ENCODE peak calls at places on chromosomes 13 and 19, in seven cellular contexts. J is kidney epithelial cell, T is upper lobe of left lung, F is IMR-90, A is pancreas, Q is tibial nerve, E is osteoblast. L is an unnamed sample.

GRCh38 chr13:48559638-48560320 is 26.9 kb upstream of the RCBTB2 start:
- DNase-seq in J (no peak), T (no peak), F (peak), A (no peak), Q (no peak), E (peak), L (no peak)

GRCh38 chr13:31930901-31931522 is 100.6 kb upstream of the FRY start:
- DNase-seq in J (no peak), T (no peak), F (no peak), A (peak), Q (no peak), E (no peak), L (no peak)

GRCh38 chr13:106534844-106535551 is 464 bp downstream of the EFNB2 start:
- DNase-seq in J (no peak), T (no peak), F (peak), A (no peak), Q (no peak), E (peak), L (no peak)

GRCh38 chr13:42720116-42720857 is 61.1 kb upstream of the FAM216B start:
- DNase-seq in J (peak), T (no peak), F (peak), A (peak), Q (no peak), E (peak), L (peak)

GRCh38 chr13:42474954-42475353 is 99.0 kb upstream of the TNFSF11 start:
- DNase-seq in J (peak), T (no peak), F (peak), A (no peak), Q (no peak), E (no peak), L (no peak)

GRCh38 chr13:62250501-62251175 is 835.0 kb upstream of the PCDH20 start:
- DNase-seq in J (no peak), T (no peak), F (no peak), A (no peak), Q (no peak), E (no peak), L (no peak)

GRCh38 chr13:99353836-99354235 is 46.6 kb upstream of the GPR183 start:
- DNase-seq in J (no peak), T (no peak), F (peak), A (no peak), Q (no peak), E (no peak), L (no peak)

GRCh38 chr13:70016116-70016515 is 91.5 kb upstream of the ATXN8OS start:
- DNase-seq in J (no peak), T (no peak), F (no peak), A (no peak), Q (no peak), E (no peak), L (no peak)

GRCh38 chr19:31641591-31641990 is 292.4 kb upstream of the TSHZ3 start:
- DNase-seq in J (peak), T (no peak), F (no peak), A (no peak), Q (no peak), E (no peak), L (no peak)

GRCh38 chr13:97121894-97122293 is 100.2 kb upstream of the MBNL2 start:
- DNase-seq in J (no peak), T (no peak), F (peak), A (no peak), Q (no peak), E (no peak), L (no peak)

GRCh38 chr13:95154441-95154886 is 146.8 kb downstream of the ABCC4 start:
- DNase-seq in J (no peak), T (no peak), F (no peak), A (no peak), Q (no peak), E (no peak), L (no peak)

GRCh38 chr13:87129602-87130300 is 541.4 kb upstream of the SLITRK5 start:
- DNase-seq in J (no peak), T (no peak), F (peak), A (no peak), Q (no peak), E (no peak), L (no peak)

DNA sequence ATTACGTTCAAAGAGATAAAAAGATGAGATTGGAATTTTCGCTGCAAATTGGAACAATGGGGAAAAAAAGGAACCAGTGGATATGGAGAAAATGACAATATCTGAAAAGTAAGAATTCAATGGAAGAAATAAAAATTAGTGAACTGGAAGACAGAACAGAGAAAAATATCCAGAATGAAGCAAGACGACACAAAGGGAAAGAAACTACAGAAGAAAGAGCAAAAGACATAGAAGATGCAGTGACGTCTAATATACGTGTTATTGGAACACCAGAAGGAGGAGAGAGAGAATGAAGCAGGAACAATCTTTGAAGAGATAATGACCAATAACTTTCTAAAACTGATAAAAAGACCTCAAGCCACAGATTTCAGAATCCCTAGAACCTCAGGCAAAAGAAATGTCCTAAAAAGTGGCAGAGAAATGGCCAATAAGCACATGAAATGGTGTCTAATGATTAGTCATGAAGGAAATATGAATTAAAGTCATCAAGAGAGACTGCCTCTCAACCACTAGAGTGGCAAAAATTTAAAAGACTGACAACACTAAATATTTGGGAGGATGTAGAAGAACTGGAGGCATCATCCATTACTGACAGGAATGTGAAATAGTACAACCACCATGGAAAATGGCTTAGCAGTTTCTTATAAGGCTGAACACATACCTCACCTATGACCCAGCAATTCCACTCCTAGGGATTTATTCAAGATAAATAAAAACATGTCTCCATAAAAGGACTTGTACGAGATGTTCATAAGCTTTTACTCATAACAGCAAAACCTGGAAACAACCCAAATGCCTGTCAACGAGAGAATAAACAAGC is 56.5 kb downstream of the GADD45B start:
- DNase-seq in J (no peak), T (no peak), F (peak), A (no peak), Q (no peak), E (peak), L (peak)
- TF ChIP-seq CTCF in J (no peak), T (no peak), F (no peak), A (no peak), Q (no peak), E (no peak), L (no peak)

DNA sequence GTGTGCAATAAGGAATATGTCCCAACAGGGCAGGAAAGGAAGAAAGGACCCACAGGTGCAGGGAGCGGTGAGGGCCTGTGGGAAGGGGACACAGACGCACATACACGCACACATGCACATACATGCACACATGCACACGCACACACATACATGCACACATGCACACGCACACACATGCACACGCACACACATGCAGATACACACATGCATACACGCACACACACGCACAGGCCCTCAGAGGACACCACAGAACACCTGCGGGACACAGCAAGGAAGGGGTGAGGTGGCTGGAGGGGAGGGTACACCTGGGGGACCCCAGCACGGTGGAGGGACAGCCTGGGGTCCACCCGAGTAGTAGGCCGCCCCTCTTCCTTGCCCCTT is 12.9 kb downstream of the PIP5K1C start:
- DNase-seq in J (no peak), T (no peak), F (no peak), A (no peak), Q (no peak), E (peak), L (no peak)
- H3K4me3 ChIP-seq in J (no peak), T (no peak), F (no peak), A (no peak), Q (no peak), E (no peak), L (no peak)

GRCh38 chr19:49073514-49074378 is 1.2 kb upstream of the KCNA7 start:
- DNase-seq in J (no peak), T (no peak), F (no peak), A (no peak), Q (no peak), E (peak), L (no peak)
- TF ChIP-seq CTCF in J (peak), T (no peak), F (peak), A (no peak), Q (no peak), E (peak), L (peak)

GRCh38 chr19:34176581-34176980 is 4.3 kb downstream of the LSM14A start:
- DNase-seq in J (no peak), T (no peak), F (no peak), A (no peak), Q (no peak), E (no peak), L (no peak)
- H3K4me3 ChIP-seq in J (no peak), T (no peak), F (no peak), A (no peak), Q (no peak), E (peak), L (no peak)

L was measured in AG09309.